ENCODE peak calls at places on chromosomes 3 and 15, in five cellular contexts. U, C, O, V and Y are unnamed samples. For H3K4me1, the result is how much of the 10 kb centered on the place peaks cover.

GRCh38 chr15:75238150-75238549 is 20.0 kb upstream of the GOLGA6C start:
- DNase-seq in U (no peak), C (no peak), O (no peak), V (no peak), Y (no peak)

GRCh38 chr3:64642327-64643151 is 45.3 kb downstream of the ADAMTS9 start:
- DNase-seq in U (no peak), C (no peak), O (no peak), V (no peak), Y (no peak)

GRCh38 chr3:101928890-101929289 is 79.6 kb downstream of the NFKBIZ start:
- DNase-seq in U (peak), C (no peak), O (no peak), V (no peak), Y (no peak)

GRCh38 chr15:85793641-85794597 is 806 bp downstream of the KLHL25 start:
- DNase-seq in U (peak), C (no peak), O (no peak), V (peak), Y (peak)

GRCh38 chr3:69181592-69182211 is 59.3 kb upstream of the LMOD3 start:
- DNase-seq in U (peak), C (no peak), O (no peak), V (no peak), Y (no peak)

GRCh38 chr3:189630667-189631372 is 369 bp upstream of the TP63 start:
- DNase-seq in U (peak), C (no peak), O (no peak), V (no peak), Y (no peak)

GRCh38 chr3:100777271-100777670 is 68.0 kb downstream of the TFG start:
- DNase-seq in U (peak), C (no peak), O (no peak), V (no peak), Y (no peak)

GRCh38 chr3:100256724-100257123 is 4.1 kb upstream of the TBC1D23 start:
- DNase-seq in U (peak), C (no peak), O (no peak), V (no peak), Y (no peak)

GRCh38 chr3:88460369-88460768 is 310.6 kb downstream of the C3orf38 start:
- DNase-seq in U (no peak), C (no peak), O (no peak), V (no peak), Y (no peak)

GRCh38 chr3:88467191-88467590 is 317.4 kb downstream of the C3orf38 start:
- DNase-seq in U (no peak), C (no peak), O (no peak), V (no peak), Y (no peak)

GRCh38 chr3:88462241-88462640 is 312.5 kb downstream of the C3orf38 start:
- DNase-seq in U (no peak), C (no peak), O (no peak), V (no peak), Y (no peak)
- H3K4me1 ChIP-seq in U (under half), C (under half), O (under half), V (under half), Y (under half)

DNA sequence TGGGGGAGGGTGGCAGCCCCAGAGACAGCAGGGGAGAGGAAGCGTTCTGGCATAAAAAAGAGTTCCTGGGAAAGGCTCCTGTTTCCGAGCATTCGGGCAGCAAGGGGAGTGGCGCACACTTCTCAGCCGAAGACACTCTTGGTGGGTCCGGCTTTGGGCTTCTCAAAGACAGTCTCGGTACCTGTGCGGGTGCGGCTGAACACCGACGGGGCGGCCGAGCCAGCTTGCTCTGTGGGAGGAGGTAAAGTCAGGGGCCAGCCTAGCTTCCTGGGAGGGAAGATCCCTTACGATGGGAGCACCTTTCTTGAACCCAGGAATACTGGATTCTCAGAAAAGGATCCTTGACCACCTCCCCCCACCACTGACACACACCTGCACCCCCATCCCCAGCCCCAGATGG is 1.6 kb downstream of the MUSTN1 start:
- DNase-seq in U (no peak), C (no peak), O (no peak), V (no peak), Y (no peak)
- H3K4me1 ChIP-seq in U (under half), C (under half), O (under half), V (under half), Y (under half)

GRCh38 chr3:119630119-119630518 is 30.3 kb downstream of the POPDC2 start:
- DNase-seq in U (no peak), C (no peak), O (no peak), V (no peak), Y (no peak)

GRCh38 chr3:119632829-119633228 is 27.6 kb downstream of the POPDC2 start:
- DNase-seq in U (no peak), C (no peak), O (no peak), V (no peak), Y (no peak)

GRCh38 chr3:119628816-119629445 is 31.2 kb downstream of the PLA1A start:
- DNase-seq in U (no peak), C (no peak), O (no peak), V (no peak), Y (no peak)

GRCh38 chr3:119631529-119631928 is 28.9 kb downstream of the POPDC2 start:
- DNase-seq in U (no peak), C (no peak), O (no peak), V (no peak), Y (no peak)

DNA sequence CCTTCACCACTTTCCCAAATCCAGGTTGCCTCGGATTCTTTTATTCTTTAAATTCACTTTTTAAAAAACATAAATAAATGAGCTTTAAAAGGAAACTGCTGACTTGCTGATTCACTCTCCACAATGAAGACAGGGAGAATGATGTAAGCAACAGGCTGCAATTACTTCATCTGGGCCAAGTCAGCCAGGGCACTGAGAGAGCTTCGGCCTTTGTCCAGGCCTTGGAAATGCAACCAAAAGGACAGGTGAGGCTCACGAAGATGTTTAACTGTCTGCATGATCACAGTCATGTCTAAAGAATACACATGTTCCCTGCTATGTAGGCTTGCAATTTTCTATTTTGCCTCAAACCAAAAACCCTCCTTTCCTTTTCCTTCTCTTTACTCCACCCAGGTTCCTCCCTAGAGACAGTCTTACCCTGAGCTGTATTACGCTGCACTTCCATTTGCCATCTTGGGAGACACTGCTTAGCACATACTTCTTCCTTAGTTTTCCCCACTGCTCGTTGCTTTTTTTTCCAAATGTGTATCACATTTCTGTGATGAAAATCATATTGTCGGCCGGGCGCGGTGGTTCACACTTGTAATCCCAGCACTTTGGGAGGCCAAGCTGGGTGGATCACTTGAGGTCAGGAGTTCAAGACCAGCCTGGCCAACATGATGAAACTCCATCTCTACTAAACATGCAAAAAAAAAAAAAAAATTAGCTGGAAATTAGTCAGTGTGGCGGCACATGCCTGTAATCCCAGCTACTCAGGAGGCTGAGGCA is 29.6 kb downstream of the POPDC2 start:
- DNase-seq in U (peak), C (no peak), O (no peak), V (no peak), Y (no peak)
- H3K4me1 ChIP-seq in U (under half), C (under half), O (under half), V (under half), Y (under half)

DNA sequence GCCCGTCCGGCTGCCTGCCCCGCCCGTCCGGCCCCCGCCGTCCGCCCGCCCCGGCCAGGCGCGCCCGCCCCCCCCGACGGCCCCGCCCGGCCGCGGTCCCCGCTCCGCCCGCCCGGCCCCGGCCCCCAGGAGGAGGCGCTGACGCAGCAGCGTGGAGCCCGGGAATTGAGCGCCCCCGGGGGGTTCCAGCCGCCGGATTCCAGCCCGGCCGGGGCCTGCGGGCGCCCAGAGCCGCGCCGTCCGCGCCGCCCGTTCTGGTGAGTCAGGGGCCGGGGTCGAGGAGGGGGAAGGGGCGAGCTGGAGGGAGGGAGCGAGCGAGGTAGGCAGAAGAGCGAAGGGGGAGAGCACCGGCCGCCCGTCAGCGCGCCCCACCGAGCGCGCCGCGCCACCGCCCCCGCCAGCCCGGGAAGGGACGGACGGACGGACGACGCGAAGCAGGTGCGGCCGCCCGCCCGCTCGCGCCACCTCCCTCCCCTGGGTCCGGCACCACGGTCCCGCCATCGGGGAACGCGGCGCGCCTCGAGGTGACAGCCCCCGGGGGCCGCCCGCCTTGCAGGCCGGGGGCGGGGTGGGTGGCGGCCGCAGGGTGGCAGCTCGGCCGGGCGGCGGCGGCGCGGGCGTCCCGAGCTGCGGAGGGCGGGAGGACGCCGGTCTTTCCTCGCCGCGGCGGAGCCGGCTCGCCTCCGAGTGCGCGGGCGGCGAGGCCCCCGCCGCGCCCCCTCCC is 421 bp downstream of the BAHD1 start:
- DNase-seq in U (peak), C (no peak), O (no peak), V (no peak), Y (no peak)
- H3K4me1 ChIP-seq in U (under half), C (under half), O (under half), V (half or more), Y (under half)

DNA sequence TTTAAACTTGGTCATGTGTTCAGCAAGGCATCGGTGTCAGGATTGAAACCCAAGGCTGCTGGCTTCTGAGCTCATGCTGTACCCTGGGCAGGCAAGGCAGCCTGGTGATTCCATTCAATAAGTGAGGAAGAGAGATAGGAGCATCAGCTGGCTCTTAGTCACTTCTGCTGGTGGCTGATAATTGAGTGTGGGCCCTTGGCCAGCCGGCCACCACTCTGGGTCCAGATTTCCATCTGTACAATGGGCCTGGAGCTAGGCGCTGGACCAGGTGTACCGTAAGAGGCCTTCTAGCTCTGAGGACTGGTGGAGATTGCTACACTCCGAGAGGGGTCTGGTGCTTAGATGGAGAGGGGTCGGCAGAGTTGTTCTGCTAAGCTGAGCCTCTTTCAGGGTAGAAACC is 4.3 kb downstream of the CD276 start:
- DNase-seq in U (peak), C (no peak), O (no peak), V (no peak), Y (no peak)
- H3K4me1 ChIP-seq in U (half or more), C (under half), O (under half), V (under half), Y (under half)

GRCh38 chr3:181707980-181708379 is 3.7 kb upstream of the SOX2 start:
- DNase-seq in U (no peak), C (no peak), O (no peak), V (no peak), Y (no peak)
- H3K4me1 ChIP-seq in U (under half), C (under half), O (under half), V (under half), Y (under half)

GRCh38 chr3:54859204-54859603 is 68.7 kb downstream of the LRTM1 start:
- DNase-seq in U (peak), C (no peak), O (no peak), V (no peak), Y (no peak)
- H3K4me1 ChIP-seq in U (half or more), C (under half), O (under half), V (under half), Y (under half)

GRCh38 chr15:92914103-92914499 is 14.0 kb downstream of the CHD2 start:
- DNase-seq in U (no peak), C (no peak), O (no peak), V (no peak), Y (no peak)
- H3K4me1 ChIP-seq in U (half or more), C (half or more), O (half or more), V (half or more), Y (under half)

GRCh38 chr3:28239108-28239507 is 2.3 kb upstream of the CMC1 start:
- DNase-seq in U (no peak), C (no peak), O (no peak), V (no peak), Y (no peak)
- H3K4me1 ChIP-seq in U (under half), C (under half), O (under half), V (under half), Y (under half)